ENCODE peak calls at places on chromosomes 1 and 21, in ten cellular contexts. O is neural progenitor cell; F is astrocyte; T is IMR-90; G is cardiac muscle cell; R is effector memory CD4-positive, alpha-beta T cell; V is heart right ventricle; D is right atrium auricular region; H is spleen; Z is hepatocyte. Q is an unnamed sample. For H3K4me1 and H3K36me3, the result is how much of the 10 kb centered on the place peaks cover.

GRCh38 chr1:87914396-87914795 is 585.7 kb downstream of the LMO4 start:
- DNase-seq in O (no peak), F (peak), T (peak), G (no peak), R (no peak), V (no peak), D (no peak), H (no peak), Z (no peak), Q (no peak)

GRCh38 chr1:62281922-62282555 is 37.2 kb downstream of the KANK4 start:
- DNase-seq in O (no peak), F (peak), T (no peak), G (no peak), R (no peak), V (no peak), D (no peak), H (no peak), Z (no peak), Q (no peak)

GRCh38 chr1:223363856-223364684 is at the start of gene SUSD4:
- DNase-seq in O (peak), F (no peak), T (no peak), G (peak), R (peak), V (peak), D (no peak), H (peak), Z (peak), Q (peak)

GRCh38 chr1:10586125-10586524 is 111.4 kb downstream of the PEX14 start:
- DNase-seq in O (no peak), F (no peak), T (no peak), G (no peak), R (no peak), V (no peak), D (no peak), H (no peak), Z (no peak), Q (no peak)

GRCh38 chr1:209912306-209912705 is 25.7 kb upstream of the SYT14 start:
- DNase-seq in O (no peak), F (no peak), T (no peak), G (no peak), R (no peak), V (no peak), D (no peak), H (no peak), Z (no peak), Q (no peak)

GRCh38 chr1:170168263-170168662 is 22.5 kb downstream of the NTMT2 start:
- DNase-seq in O (no peak), F (peak), T (peak), G (no peak), R (no peak), V (no peak), D (no peak), H (no peak), Z (no peak), Q (no peak)

GRCh38 chr1:10692401-10693021 is 103.9 kb downstream of the CASZ1 start:
- DNase-seq in O (peak), F (no peak), T (no peak), G (peak), R (peak), V (peak), D (no peak), H (peak), Z (peak), Q (peak)

GRCh38 chr1:145962157-145963102 is 1.9 kb downstream of the ANKRD34A start:
- DNase-seq in O (peak), F (no peak), T (no peak), G (no peak), R (peak), V (peak), D (peak), H (peak), Z (peak), Q (no peak)

GRCh38 chr1:51733793-51734522 is 117.1 kb downstream of the OSBPL9 start:
- DNase-seq in O (no peak), F (no peak), T (no peak), G (no peak), R (no peak), V (no peak), D (no peak), H (no peak), Z (no peak), Q (no peak)

GRCh38 chr1:82492168-82492567 is 691.4 kb downstream of the ADGRL2 start:
- DNase-seq in O (no peak), F (no peak), T (no peak), G (peak), R (no peak), V (peak), D (no peak), H (no peak), Z (no peak), Q (no peak)

GRCh38 chr1:50427086-50427817 is 4.0 kb upstream of the DMRTA2 start:
- DNase-seq in O (peak), F (no peak), T (no peak), G (no peak), R (no peak), V (no peak), D (no peak), H (no peak), Z (no peak), Q (no peak)

GRCh38 chr1:168136709-168137514 is at the start of gene GPR161:
- DNase-seq in O (peak), F (peak), T (peak), G (peak), R (no peak), V (peak), D (no peak), H (peak), Z (peak), Q (peak)

GRCh38 chr1:24793762-24794161 is 48.5 kb downstream of the CLIC4 start:
- DNase-seq in O (no peak), F (peak), T (peak), G (no peak), R (no peak), V (peak), D (no peak), H (no peak), Z (peak), Q (no peak)

GRCh38 chr1:25740071-25740470 is 59.9 kb upstream of the SELENON start:
- DNase-seq in O (no peak), F (no peak), T (no peak), G (no peak), R (no peak), V (no peak), D (no peak), H (peak), Z (no peak), Q (no peak)

GRCh38 chr1:180560868-180561600 is 2.3 kb downstream of the OVAAL start:
- DNase-seq in O (no peak), F (peak), T (peak), G (peak), R (no peak), V (no peak), D (no peak), H (no peak), Z (no peak), Q (no peak)

GRCh38 chr1:43935711-43936427 is 2.3 kb downstream of the ARTN start:
- DNase-seq in O (no peak), F (no peak), T (no peak), G (peak), R (no peak), V (no peak), D (no peak), H (no peak), Z (peak), Q (peak)
- H3K4me3 ChIP-seq in O (peak), F (no peak), T (peak), G (peak), R (no peak), V (no peak), D (peak), H (no peak), Z (no peak), Q (peak)

GRCh38 chr1:44024903-44025525 is 6.2 kb downstream of the SLC6A9 start:
- DNase-seq in O (no peak), F (no peak), T (no peak), G (no peak), R (no peak), V (no peak), D (no peak), H (peak), Z (no peak), Q (no peak)

GRCh38 chr1:44024031-44024902 is 7.0 kb downstream of the SLC6A9 start:
- DNase-seq in O (no peak), F (no peak), T (no peak), G (no peak), R (no peak), V (no peak), D (no peak), H (peak), Z (no peak), Q (no peak)

GRCh38 chr1:44029260-44029910 is 1.9 kb downstream of the SLC6A9 start:
- DNase-seq in O (no peak), F (no peak), T (no peak), G (peak), R (no peak), V (peak), D (no peak), H (peak), Z (peak), Q (no peak)

GRCh38 chr1:44027320-44027719 is 3.9 kb downstream of the SLC6A9 start:
- DNase-seq in O (no peak), F (no peak), T (no peak), G (no peak), R (no peak), V (no peak), D (no peak), H (no peak), Z (no peak), Q (no peak)

GRCh38 chr1:44025816-44026215 is 5.4 kb downstream of the SLC6A9 start:
- DNase-seq in O (no peak), F (no peak), T (no peak), G (no peak), R (no peak), V (no peak), D (no peak), H (peak), Z (peak), Q (peak)
- H3K4me1 ChIP-seq in O (under half), F (under half), T (under half), G (under half), R (under half), V (under half), D (under half), H (under half), Z (under half), Q (under half)

GRCh38 chr21:42653492-42654061 is at the start of gene PDE9A:
- DNase-seq in O (peak), F (no peak), T (no peak), G (peak), R (no peak), V (no peak), D (no peak), H (peak), Z (peak), Q (peak)
- H3K36me3 ChIP-seq in O (under half), F (under half), T (under half), G (under half), R (under half), V (under half), D (under half), H (under half), Z (under half), Q (under half)

GRCh38 chr1:42950146-42950480 is 8.6 kb downstream of the SLC2A1 start:
- DNase-seq in O (no peak), F (peak), T (peak), G (no peak), R (no peak), V (no peak), D (no peak), H (no peak), Z (no peak), Q (no peak)

GRCh38 chr1:42949312-42950145 is 9.1 kb downstream of the SLC2A1 start:
- DNase-seq in O (no peak), F (peak), T (no peak), G (peak), R (no peak), V (no peak), D (no peak), H (no peak), Z (no peak), Q (no peak)

GRCh38 chr1:42952353-42953001 is 6.2 kb downstream of the SLC2A1 start:
- DNase-seq in O (no peak), F (no peak), T (no peak), G (no peak), R (no peak), V (no peak), D (no peak), H (peak), Z (no peak), Q (no peak)

GRCh38 chr1:42953182-42954180 is 5.2 kb downstream of the SLC2A1 start:
- DNase-seq in O (no peak), F (no peak), T (no peak), G (no peak), R (no peak), V (no peak), D (no peak), H (no peak), Z (no peak), Q (no peak)

GRCh38 chr1:42951588-42951987 is 7.1 kb downstream of the SLC2A1 start:
- DNase-seq in O (no peak), F (no peak), T (no peak), G (no peak), R (no peak), V (no peak), D (no peak), H (no peak), Z (no peak), Q (no peak)
- H3K4me3 ChIP-seq in O (peak), F (no peak), T (no peak), G (no peak), R (no peak), V (no peak), D (no peak), H (no peak), Z (no peak), Q (no peak)

GRCh38 chr1:115977481-115978258 is 1.4 kb downstream of the SLC22A15 start:
- DNase-seq in O (no peak), F (peak), T (no peak), G (no peak), R (no peak), V (no peak), D (no peak), H (no peak), Z (peak), Q (no peak)
- H3K4me1 ChIP-seq in O (under half), F (under half), T (under half), G (under half), R (under half), V (under half), D (under half), H (half or more), Z (under half), Q (under half)

DNA sequence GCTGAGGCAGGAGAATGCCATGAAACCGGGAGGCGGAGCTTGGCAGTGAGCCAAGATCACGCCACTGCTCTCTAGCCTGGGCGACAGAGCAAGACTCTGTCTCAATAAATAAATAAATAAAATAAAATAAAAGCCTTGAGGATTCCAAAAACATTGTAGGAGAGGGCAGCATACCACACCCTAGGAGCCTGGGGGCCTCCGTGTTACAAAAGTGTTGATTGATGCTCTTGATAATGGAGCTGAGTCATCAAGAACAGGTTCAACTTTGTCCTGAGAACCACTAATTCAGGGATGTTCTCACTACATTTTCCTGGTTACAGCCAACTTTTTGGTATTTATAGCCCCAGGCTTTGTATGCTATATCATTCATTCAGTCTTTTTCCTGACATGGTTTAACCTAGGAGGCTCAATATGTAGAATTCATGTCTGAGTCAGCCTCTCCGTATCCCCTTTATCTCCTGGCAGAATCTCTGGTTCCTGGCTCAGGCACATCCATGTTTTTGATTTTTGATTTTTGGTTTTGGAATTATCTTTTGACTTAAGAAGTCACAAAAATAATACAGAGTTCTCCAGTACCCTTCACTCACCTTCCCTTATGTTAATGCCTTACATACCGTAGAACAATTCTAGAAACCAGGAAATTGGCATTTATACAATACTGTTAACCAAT is 69.4 kb downstream of the LRRC8D start:
- DNase-seq in O (no peak), F (peak), T (no peak), G (no peak), R (no peak), V (no peak), D (no peak), H (no peak), Z (peak), Q (no peak)
- H3K36me3 ChIP-seq in O (under half), F (under half), T (under half), G (under half), R (under half), V (under half), D (under half), H (under half), Z (under half), Q (under half)

DNA sequence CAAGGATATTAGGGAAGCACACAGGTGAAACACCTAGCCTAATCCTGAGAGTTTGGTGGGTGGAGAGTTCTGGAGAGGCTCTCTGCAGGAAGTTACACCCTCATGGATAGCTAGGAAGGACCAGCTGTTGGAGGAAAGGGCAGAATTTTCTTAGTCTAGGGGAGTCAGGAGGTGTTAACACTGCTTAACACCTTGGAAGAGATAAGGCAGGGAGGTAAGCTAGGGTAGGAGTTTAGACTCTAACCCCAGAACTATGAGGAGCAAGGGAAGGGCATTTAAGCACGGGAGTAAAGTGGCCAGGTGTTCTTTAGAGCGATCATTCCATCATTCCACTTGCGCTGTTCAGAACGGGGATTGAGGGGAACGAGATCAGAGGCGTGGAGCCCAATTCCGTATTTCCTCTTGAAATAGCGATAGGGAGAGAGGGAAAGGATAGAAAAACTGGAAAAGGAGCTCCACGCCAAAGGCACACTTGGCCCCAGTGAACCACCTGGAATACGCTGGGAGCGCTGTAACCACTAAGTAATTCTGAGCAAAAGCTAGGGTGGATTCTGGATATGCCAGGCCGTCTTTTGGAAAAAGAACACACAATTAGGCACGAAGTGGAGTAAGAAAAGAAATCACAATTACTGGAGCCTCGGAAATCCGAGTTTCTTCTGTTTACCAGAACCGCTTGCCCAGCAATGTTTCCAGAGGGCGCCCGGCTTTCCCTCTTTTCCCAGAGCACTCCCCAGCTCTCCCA is 1.5 kb upstream of the GPR137B start:
- DNase-seq in O (no peak), F (no peak), T (peak), G (no peak), R (no peak), V (no peak), D (no peak), H (no peak), Z (no peak), Q (peak)
- H3K4me3 ChIP-seq in O (peak), F (peak), T (peak), G (no peak), R (peak), V (no peak), D (peak), H (no peak), Z (no peak), Q (peak)

GRCh38 chr1:3661631-3662030 is 9.3 kb downstream of the TP73 start:
- DNase-seq in O (no peak), F (no peak), T (no peak), G (no peak), R (no peak), V (no peak), D (no peak), H (no peak), Z (no peak), Q (no peak)
- H3K4me1 ChIP-seq in O (under half), F (under half), T (under half), G (under half), R (under half), V (under half), D (under half), H (under half), Z (under half), Q (under half)

GRCh38 chr1:11880911-11881748 is 22.4 kb upstream of the NPPB start:
- DNase-seq in O (no peak), F (no peak), T (no peak), G (peak), R (no peak), V (peak), D (peak), H (no peak), Z (no peak), Q (no peak)
- H3K36me3 ChIP-seq in O (under half), F (under half), T (under half), G (under half), R (under half), V (under half), D (under half), H (under half), Z (under half), Q (under half)

Q was measured in colonic mucosa.